ENCODE peak calls at places on chromosome 21, in six cellular contexts. One of them, this sample, is unnamed.
A peak's percentile ranks its signal among the peaks of the same experiment; 100 is the strongest.

GRCh38 chr21:45594721-45595489 is 48.6 kb upstream of the PCBP3 start:
- DNase-seq in stimulated activated CD4-positive, alpha-beta T cell treated with anti-CD3 and anti-CD28 coated beads, Interleukin-12 subunit alpha, Interleukin-12 subunit beta, amount 100 ng/mL, for 4 hours: no peak
- DNase-seq in iris pigment epithelial cell: no peak
- DNase-seq in CD8-positive, alpha-beta memory T cell: peak; percentile 22
- DNase-seq in mesothelial cell of epicardium: no peak
- DNase-seq in EL: no peak
- DNase-seq in this sample: no peak

GRCh38 chr21:33541756-33542639 is at the start of gene GART:
- DNase-seq in iris pigment epithelial cell: peak; percentile 78
- DNase-seq in CD8-positive, alpha-beta memory T cell: peak; percentile 87
- DNase-seq in stimulated activated CD4-positive, alpha-beta T cell treated with anti-CD3 and anti-CD28 coated beads, Interleukin-12 subunit alpha, Interleukin-12 subunit beta, amount 100 ng/mL, for 4 hours: peak; percentile 81
- DNase-seq in EL: peak; percentile 83
- DNase-seq in mesothelial cell of epicardium: peak; percentile 81
- DNase-seq in this sample: peak; percentile 71

GRCh38 chr21:34636961-34637360 is 22.0 kb upstream of the RCAN1 start:
- DNase-seq in iris pigment epithelial cell: no peak
- DNase-seq in EL: no peak
- DNase-seq in stimulated activated CD4-positive, alpha-beta T cell treated with anti-CD3 and anti-CD28 coated beads, Interleukin-12 subunit alpha, Interleukin-12 subunit beta, amount 100 ng/mL, for 4 hours: no peak
- DNase-seq in mesothelial cell of epicardium: no peak
- DNase-seq in CD8-positive, alpha-beta memory T cell: no peak
- DNase-seq in this sample: no peak

GRCh38 chr21:38913120-38913975 is 107.6 kb downstream of the ETS2 start:
- DNase-seq in stimulated activated CD4-positive, alpha-beta T cell treated with anti-CD3 and anti-CD28 coated beads, Interleukin-12 subunit alpha, Interleukin-12 subunit beta, amount 100 ng/mL, for 4 hours: no peak
- DNase-seq in iris pigment epithelial cell: peak; percentile 72
- DNase-seq in CD8-positive, alpha-beta memory T cell: no peak
- DNase-seq in mesothelial cell of epicardium: peak; percentile 65
- DNase-seq in EL: peak; percentile 45
- DNase-seq in this sample: peak; percentile 85

GRCh38 chr21:36533468-36533848 is 53.5 kb upstream of the CLDN14 start:
- DNase-seq in CD8-positive, alpha-beta memory T cell: no peak
- DNase-seq in iris pigment epithelial cell: no peak
- DNase-seq in EL: no peak
- DNase-seq in mesothelial cell of epicardium: no peak
- DNase-seq in stimulated activated CD4-positive, alpha-beta T cell treated with anti-CD3 and anti-CD28 coated beads, Interleukin-12 subunit alpha, Interleukin-12 subunit beta, amount 100 ng/mL, for 4 hours: no peak
- DNase-seq in this sample: no peak

GRCh38 chr21:14883351-14883750 is 181.4 kb downstream of the NRIP1 start:
- DNase-seq in mesothelial cell of epicardium: no peak
- DNase-seq in EL: no peak
- DNase-seq in CD8-positive, alpha-beta memory T cell: no peak
- DNase-seq in iris pigment epithelial cell: no peak
- DNase-seq in stimulated activated CD4-positive, alpha-beta T cell treated with anti-CD3 and anti-CD28 coated beads, Interleukin-12 subunit alpha, Interleukin-12 subunit beta, amount 100 ng/mL, for 4 hours: no peak
- DNase-seq in this sample: no peak

GRCh38 chr21:37257967-37258877 is 8.9 kb downstream of the VPS26C start:
- DNase-seq in iris pigment epithelial cell: peak; percentile 66
- DNase-seq in CD8-positive, alpha-beta memory T cell: peak; percentile 83
- DNase-seq in EL: peak; percentile 74
- DNase-seq in stimulated activated CD4-positive, alpha-beta T cell treated with anti-CD3 and anti-CD28 coated beads, Interleukin-12 subunit alpha, Interleukin-12 subunit beta, amount 100 ng/mL, for 4 hours: peak; percentile 72
- DNase-seq in mesothelial cell of epicardium: peak; percentile 74
- DNase-seq in this sample: peak; percentile 71

GRCh38 chr21:31710586-31710985 is 21.3 kb downstream of the SCAF4 start:
- DNase-seq in mesothelial cell of epicardium: no peak
- DNase-seq in stimulated activated CD4-positive, alpha-beta T cell treated with anti-CD3 and anti-CD28 coated beads, Interleukin-12 subunit alpha, Interleukin-12 subunit beta, amount 100 ng/mL, for 4 hours: no peak
- DNase-seq in CD8-positive, alpha-beta memory T cell: no peak
- DNase-seq in EL: peak; percentile 80
- DNase-seq in iris pigment epithelial cell: peak; percentile 77
- DNase-seq in this sample: no peak

GRCh38 chr21:43192501-43193081 is 23.8 kb downstream of the CRYAA start:
- DNase-seq in mesothelial cell of epicardium: peak; percentile 24
- DNase-seq in iris pigment epithelial cell: no peak
- DNase-seq in CD8-positive, alpha-beta memory T cell: no peak
- DNase-seq in stimulated activated CD4-positive, alpha-beta T cell treated with anti-CD3 and anti-CD28 coated beads, Interleukin-12 subunit alpha, Interleukin-12 subunit beta, amount 100 ng/mL, for 4 hours: no peak
- DNase-seq in EL: no peak
- DNase-seq in this sample: no peak

GRCh38 chr21:36195613-36196012 is 39.0 kb downstream of the DOP1B start:
- DNase-seq in CD8-positive, alpha-beta memory T cell: no peak
- DNase-seq in stimulated activated CD4-positive, alpha-beta T cell treated with anti-CD3 and anti-CD28 coated beads, Interleukin-12 subunit alpha, Interleukin-12 subunit beta, amount 100 ng/mL, for 4 hours: no peak
- DNase-seq in iris pigment epithelial cell: no peak
- DNase-seq in mesothelial cell of epicardium: no peak
- DNase-seq in EL: no peak
- DNase-seq in this sample: no peak

GRCh38 chr21:25127811-25128210 is 479.5 kb downstream of the MRPL39 start:
- DNase-seq in iris pigment epithelial cell: no peak
- DNase-seq in CD8-positive, alpha-beta memory T cell: no peak
- DNase-seq in EL: no peak
- DNase-seq in stimulated activated CD4-positive, alpha-beta T cell treated with anti-CD3 and anti-CD28 coated beads, Interleukin-12 subunit alpha, Interleukin-12 subunit beta, amount 100 ng/mL, for 4 hours: no peak
- DNase-seq in mesothelial cell of epicardium: no peak
- DNase-seq in this sample: no peak

GRCh38 chr21:45858180-45858579 is 123.4 kb upstream of the COL6A1 start:
- DNase-seq in EL: no peak
- DNase-seq in stimulated activated CD4-positive, alpha-beta T cell treated with anti-CD3 and anti-CD28 coated beads, Interleukin-12 subunit alpha, Interleukin-12 subunit beta, amount 100 ng/mL, for 4 hours: no peak
- DNase-seq in iris pigment epithelial cell: no peak
- DNase-seq in CD8-positive, alpha-beta memory T cell: no peak
- DNase-seq in mesothelial cell of epicardium: peak; percentile 20
- DNase-seq in this sample: no peak

GRCh38 chr21:42423197-42423675 is 19.5 kb downstream of the UBASH3A start:
- DNase-seq in mesothelial cell of epicardium: no peak
- DNase-seq in CD8-positive, alpha-beta memory T cell: peak; percentile 70
- DNase-seq in iris pigment epithelial cell: no peak
- DNase-seq in EL: no peak
- DNase-seq in stimulated activated CD4-positive, alpha-beta T cell treated with anti-CD3 and anti-CD28 coated beads, Interleukin-12 subunit alpha, Interleukin-12 subunit beta, amount 100 ng/mL, for 4 hours: no peak
- DNase-seq in this sample: no peak

GRCh38 chr21:41597811-41598231 is 89.9 kb upstream of the TMPRSS2 start:
- DNase-seq in iris pigment epithelial cell: no peak
- DNase-seq in stimulated activated CD4-positive, alpha-beta T cell treated with anti-CD3 and anti-CD28 coated beads, Interleukin-12 subunit alpha, Interleukin-12 subunit beta, amount 100 ng/mL, for 4 hours: no peak
- DNase-seq in mesothelial cell of epicardium: peak; percentile 20
- DNase-seq in CD8-positive, alpha-beta memory T cell: no peak
- DNase-seq in EL: no peak
- DNase-seq in this sample: no peak

GRCh38 chr21:15893902-15894301 is 164.1 kb downstream of the USP25 start:
- DNase-seq in CD8-positive, alpha-beta memory T cell: no peak
- DNase-seq in iris pigment epithelial cell: no peak
- DNase-seq in mesothelial cell of epicardium: no peak
- DNase-seq in stimulated activated CD4-positive, alpha-beta T cell treated with anti-CD3 and anti-CD28 coated beads, Interleukin-12 subunit alpha, Interleukin-12 subunit beta, amount 100 ng/mL, for 4 hours: no peak
- DNase-seq in EL: no peak
- DNase-seq in this sample: no peak

GRCh38 chr21:25717491-25718139 is 17.1 kb downstream of the ATP5PF start:
- DNase-seq in mesothelial cell of epicardium: no peak
- DNase-seq in iris pigment epithelial cell: peak; percentile 74
- DNase-seq in CD8-positive, alpha-beta memory T cell: no peak
- DNase-seq in EL: peak; percentile 26
- DNase-seq in stimulated activated CD4-positive, alpha-beta T cell treated with anti-CD3 and anti-CD28 coated beads, Interleukin-12 subunit alpha, Interleukin-12 subunit beta, amount 100 ng/mL, for 4 hours: no peak
- DNase-seq in this sample: no peak

GRCh38 chr21:39156024-39156423 is 27.2 kb downstream of the PSMG1 start:
- DNase-seq in iris pigment epithelial cell: peak; percentile 82
- DNase-seq in CD8-positive, alpha-beta memory T cell: no peak
- DNase-seq in EL: peak; percentile 80
- DNase-seq in mesothelial cell of epicardium: no peak
- DNase-seq in stimulated activated CD4-positive, alpha-beta T cell treated with anti-CD3 and anti-CD28 coated beads, Interleukin-12 subunit alpha, Interleukin-12 subunit beta, amount 100 ng/mL, for 4 hours: no peak
- DNase-seq in this sample: no peak

GRCh38 chr21:38247738-38248509 is 8.9 kb upstream of the KCNJ15 start:
- DNase-seq in stimulated activated CD4-positive, alpha-beta T cell treated with anti-CD3 and anti-CD28 coated beads, Interleukin-12 subunit alpha, Interleukin-12 subunit beta, amount 100 ng/mL, for 4 hours: no peak
- DNase-seq in EL: no peak
- DNase-seq in CD8-positive, alpha-beta memory T cell: no peak
- DNase-seq in iris pigment epithelial cell: no peak
- DNase-seq in mesothelial cell of epicardium: no peak
- DNase-seq in this sample: no peak

GRCh38 chr21:44539031-44539430 is 964 bp downstream of the KRTAP10-1 start:
- DNase-seq in CD8-positive, alpha-beta memory T cell: no peak
- DNase-seq in mesothelial cell of epicardium: no peak
- DNase-seq in EL: no peak
- DNase-seq in stimulated activated CD4-positive, alpha-beta T cell treated with anti-CD3 and anti-CD28 coated beads, Interleukin-12 subunit alpha, Interleukin-12 subunit beta, amount 100 ng/mL, for 4 hours: no peak
- DNase-seq in iris pigment epithelial cell: no peak
- DNase-seq in this sample: no peak

GRCh38 chr21:33402011-33402979 is 918 bp upstream of the IFNGR2 start:
- DNase-seq in EL: peak; percentile 81
- DNase-seq in stimulated activated CD4-positive, alpha-beta T cell treated with anti-CD3 and anti-CD28 coated beads, Interleukin-12 subunit alpha, Interleukin-12 subunit beta, amount 100 ng/mL, for 4 hours: peak; percentile 7
- DNase-seq in iris pigment epithelial cell: peak; percentile 84
- DNase-seq in mesothelial cell of epicardium: peak; percentile 55
- DNase-seq in CD8-positive, alpha-beta memory T cell: no peak
- DNase-seq in this sample: no peak

GRCh38 chr21:45386728-45387371 is 18.1 kb upstream of the COL18A1 start:
- DNase-seq in CD8-positive, alpha-beta memory T cell: peak; percentile 15
- DNase-seq in stimulated activated CD4-positive, alpha-beta T cell treated with anti-CD3 and anti-CD28 coated beads, Interleukin-12 subunit alpha, Interleukin-12 subunit beta, amount 100 ng/mL, for 4 hours: no peak
- DNase-seq in iris pigment epithelial cell: peak; percentile 84
- DNase-seq in EL: peak; percentile 97
- DNase-seq in mesothelial cell of epicardium: no peak
- DNase-seq in this sample: no peak

GRCh38 chr21:16424331-16424749 is 694.6 kb downstream of the USP25 start:
- DNase-seq in EL: no peak
- DNase-seq in iris pigment epithelial cell: peak; percentile 62
- DNase-seq in CD8-positive, alpha-beta memory T cell: no peak
- DNase-seq in stimulated activated CD4-positive, alpha-beta T cell treated with anti-CD3 and anti-CD28 coated beads, Interleukin-12 subunit alpha, Interleukin-12 subunit beta, amount 100 ng/mL, for 4 hours: no peak
- DNase-seq in mesothelial cell of epicardium: no peak
- DNase-seq in this sample: no peak

GRCh38 chr21:42174173-42174572 is 44.8 kb upstream of the ABCG1 start:
- DNase-seq in EL: no peak
- DNase-seq in iris pigment epithelial cell: no peak
- DNase-seq in CD8-positive, alpha-beta memory T cell: no peak
- DNase-seq in mesothelial cell of epicardium: no peak
- DNase-seq in stimulated activated CD4-positive, alpha-beta T cell treated with anti-CD3 and anti-CD28 coated beads, Interleukin-12 subunit alpha, Interleukin-12 subunit beta, amount 100 ng/mL, for 4 hours: no peak
- DNase-seq in this sample: no peak

GRCh38 chr21:18245493-18245967 is 897 bp downstream of the CHODL start:
- DNase-seq in CD8-positive, alpha-beta memory T cell: no peak
- DNase-seq in iris pigment epithelial cell: peak; percentile 2
- DNase-seq in EL: no peak
- DNase-seq in mesothelial cell of epicardium: no peak
- DNase-seq in stimulated activated CD4-positive, alpha-beta T cell treated with anti-CD3 and anti-CD28 coated beads, Interleukin-12 subunit alpha, Interleukin-12 subunit beta, amount 100 ng/mL, for 4 hours: no peak
- DNase-seq in this sample: no peak

GRCh38 chr21:31343680-31344480 is at the start of gene TIAM1:
- DNase-seq in iris pigment epithelial cell: peak; percentile 83
- DNase-seq in mesothelial cell of epicardium: peak; percentile 47
- DNase-seq in EL: peak; percentile 68
- DNase-seq in stimulated activated CD4-positive, alpha-beta T cell treated with anti-CD3 and anti-CD28 coated beads, Interleukin-12 subunit alpha, Interleukin-12 subunit beta, amount 100 ng/mL, for 4 hours: peak; percentile 26
- DNase-seq in CD8-positive, alpha-beta memory T cell: no peak
- DNase-seq in this sample: no peak

GRCh38 chr21:46667735-46668380 is 32.4 kb downstream of the PRMT2 start:
- DNase-seq in CD8-positive, alpha-beta memory T cell: no peak
- DNase-seq in mesothelial cell of epicardium: peak; percentile 52
- DNase-seq in stimulated activated CD4-positive, alpha-beta T cell treated with anti-CD3 and anti-CD28 coated beads, Interleukin-12 subunit alpha, Interleukin-12 subunit beta, amount 100 ng/mL, for 4 hours: no peak
- DNase-seq in EL: peak; percentile 59
- DNase-seq in iris pigment epithelial cell: peak; percentile 75
- DNase-seq in this sample: peak; percentile 63

GRCh38 chr21:32186843-32187242 is 92.0 kb downstream of the MIS18A start:
- DNase-seq in EL: no peak
- DNase-seq in mesothelial cell of epicardium: no peak
- DNase-seq in CD8-positive, alpha-beta memory T cell: no peak
- DNase-seq in iris pigment epithelial cell: no peak
- DNase-seq in stimulated activated CD4-positive, alpha-beta T cell treated with anti-CD3 and anti-CD28 coated beads, Interleukin-12 subunit alpha, Interleukin-12 subunit beta, amount 100 ng/mL, for 4 hours: no peak
- DNase-seq in this sample: no peak

GRCh38 chr21:38985423-38986378 is 180.0 kb downstream of the ETS2 start:
- DNase-seq in stimulated activated CD4-positive, alpha-beta T cell treated with anti-CD3 and anti-CD28 coated beads, Interleukin-12 subunit alpha, Interleukin-12 subunit beta, amount 100 ng/mL, for 4 hours: peak; percentile 34
- DNase-seq in CD8-positive, alpha-beta memory T cell: no peak
- DNase-seq in iris pigment epithelial cell: peak; percentile 73
- DNase-seq in EL: peak; percentile 89
- DNase-seq in mesothelial cell of epicardium: peak; percentile 54
- DNase-seq in this sample: peak; percentile 68

GRCh38 chr21:35508389-35508888 is 459.3 kb upstream of the RUNX1 start:
- DNase-seq in CD8-positive, alpha-beta memory T cell: no peak
- DNase-seq in iris pigment epithelial cell: peak; percentile 91
- DNase-seq in EL: peak; percentile 78
- DNase-seq in stimulated activated CD4-positive, alpha-beta T cell treated with anti-CD3 and anti-CD28 coated beads, Interleukin-12 subunit alpha, Interleukin-12 subunit beta, amount 100 ng/mL, for 4 hours: no peak
- DNase-seq in mesothelial cell of epicardium: no peak
- DNase-seq in this sample: peak; percentile 54

GRCh38 chr21:45292399-45293213 is 4.9 kb upstream of the POFUT2 start:
- DNase-seq in EL: peak; percentile 88
- DNase-seq in CD8-positive, alpha-beta memory T cell: peak; percentile 75
- DNase-seq in stimulated activated CD4-positive, alpha-beta T cell treated with anti-CD3 and anti-CD28 coated beads, Interleukin-12 subunit alpha, Interleukin-12 subunit beta, amount 100 ng/mL, for 4 hours: peak; percentile 72
- DNase-seq in mesothelial cell of epicardium: peak; percentile 92
- DNase-seq in iris pigment epithelial cell: peak; percentile 85
- DNase-seq in this sample: peak; percentile 67

GRCh38 chr21:41521489-41522027 is 13.6 kb upstream of the TMPRSS2 start:
- DNase-seq in CD8-positive, alpha-beta memory T cell: no peak
- DNase-seq in EL: no peak
- DNase-seq in stimulated activated CD4-positive, alpha-beta T cell treated with anti-CD3 and anti-CD28 coated beads, Interleukin-12 subunit alpha, Interleukin-12 subunit beta, amount 100 ng/mL, for 4 hours: no peak
- DNase-seq in mesothelial cell of epicardium: no peak
- DNase-seq in iris pigment epithelial cell: no peak
- DNase-seq in this sample: no peak

GRCh38 chr21:15617968-15618367 is 111.8 kb upstream of the USP25 start:
- DNase-seq in stimulated activated CD4-positive, alpha-beta T cell treated with anti-CD3 and anti-CD28 coated beads, Interleukin-12 subunit alpha, Interleukin-12 subunit beta, amount 100 ng/mL, for 4 hours: no peak
- DNase-seq in EL: peak; percentile 86
- DNase-seq in CD8-positive, alpha-beta memory T cell: no peak
- DNase-seq in mesothelial cell of epicardium: no peak
- DNase-seq in iris pigment epithelial cell: peak; percentile 83
- DNase-seq in this sample: no peak

GRCh38 chr21:42997053-42997452 is 22.7 kb downstream of the PKNOX1 start:
- DNase-seq in iris pigment epithelial cell: peak; percentile 99
- DNase-seq in CD8-positive, alpha-beta memory T cell: no peak
- DNase-seq in EL: peak; percentile 94
- DNase-seq in mesothelial cell of epicardium: no peak
- DNase-seq in stimulated activated CD4-positive, alpha-beta T cell treated with anti-CD3 and anti-CD28 coated beads, Interleukin-12 subunit alpha, Interleukin-12 subunit beta, amount 100 ng/mL, for 4 hours: no peak
- DNase-seq in this sample: no peak

GRCh38 chr21:44259082-44259705 is 2.5 kb downstream of the DNMT3L start:
- DNase-seq in mesothelial cell of epicardium: no peak
- DNase-seq in iris pigment epithelial cell: no peak
- DNase-seq in CD8-positive, alpha-beta memory T cell: no peak
- DNase-seq in EL: no peak
- DNase-seq in stimulated activated CD4-positive, alpha-beta T cell treated with anti-CD3 and anti-CD28 coated beads, Interleukin-12 subunit alpha, Interleukin-12 subunit beta, amount 100 ng/mL, for 4 hours: no peak
- DNase-seq in this sample: no peak

GRCh38 chr21:32414579-32415358 is 2.3 kb downstream of the EVA1C start:
- DNase-seq in iris pigment epithelial cell: peak; percentile 62
- DNase-seq in CD8-positive, alpha-beta memory T cell: no peak
- DNase-seq in stimulated activated CD4-positive, alpha-beta T cell treated with anti-CD3 and anti-CD28 coated beads, Interleukin-12 subunit alpha, Interleukin-12 subunit beta, amount 100 ng/mL, for 4 hours: no peak
- DNase-seq in EL: peak; percentile 63
- DNase-seq in mesothelial cell of epicardium: no peak
- DNase-seq in this sample: peak; percentile 15

GRCh38 chr21:32131960-32132359 is 146.9 kb downstream of the MIS18A start:
- DNase-seq in iris pigment epithelial cell: peak; percentile 42
- DNase-seq in mesothelial cell of epicardium: no peak
- DNase-seq in CD8-positive, alpha-beta memory T cell: no peak
- DNase-seq in stimulated activated CD4-positive, alpha-beta T cell treated with anti-CD3 and anti-CD28 coated beads, Interleukin-12 subunit alpha, Interleukin-12 subunit beta, amount 100 ng/mL, for 4 hours: no peak
- DNase-seq in EL: peak; percentile 4
- DNase-seq in this sample: no peak

GRCh38 chr21:45537746-45538291 is 4.4 kb downstream of the SLC19A1 start:
- DNase-seq in EL: no peak
- DNase-seq in stimulated activated CD4-positive, alpha-beta T cell treated with anti-CD3 and anti-CD28 coated beads, Interleukin-12 subunit alpha, Interleukin-12 subunit beta, amount 100 ng/mL, for 4 hours: no peak
- DNase-seq in CD8-positive, alpha-beta memory T cell: no peak
- DNase-seq in mesothelial cell of epicardium: no peak
- DNase-seq in iris pigment epithelial cell: no peak
- DNase-seq in this sample: no peak

This sample was measured in NCI-H146.